ENCODE peak calls at places on chromosomes 3 and 15, in five cellular contexts. B is right lobe of liver, G is left ventricle myocardium inferior, R is brain microvascular endothelial cell, F is heart left ventricle. E is an unnamed sample.
A peak's percentile ranks its signal among the peaks of the same experiment; 100 is the strongest.

GRCh38 chr3:189630667-189631372 is 369 bp upstream of the TP63 start:
- DNase-seq in B (no peak), G (no peak), R (peak; percentile 14), F (no peak), E (no peak)

GRCh38 chr3:33128706-33129105 is 14.9 kb downstream of the CRTAP start:
- DNase-seq in B (no peak), G (no peak), R (no peak), F (no peak), E (no peak)

GRCh38 chr15:58221591-58222241 is 83.5 kb downstream of the AQP9 start:
- DNase-seq in B (no peak), G (no peak), R (peak; percentile 25), F (peak; percentile 16), E (no peak)

GRCh38 chr15:57060799-57061198 is 142.4 kb downstream of the TCF12 start:
- DNase-seq in B (no peak), G (no peak), R (peak; percentile 88), F (no peak), E (no peak)

GRCh38 chr15:95304116-95304873 is 1026.2 kb upstream of the NR2F2 start:
- DNase-seq in B (no peak), G (no peak), R (no peak), F (peak; percentile 48), E (no peak)

GRCh38 chr3:16064660-16065414 is 109.6 kb upstream of the GALNT15 start:
- DNase-seq in B (no peak), G (peak; percentile 83), R (peak; percentile 89), F (peak; percentile 62), E (no peak)

GRCh38 chr15:29518442-29518841 is 248.8 kb upstream of the NSMCE3 start:
- DNase-seq in B (no peak), G (peak; percentile 19), R (no peak), F (peak; percentile 29), E (no peak)

GRCh38 chr3:37907906-37908305 is 46.2 kb downstream of the CTDSPL start:
- DNase-seq in B (no peak), G (no peak), R (no peak), F (no peak), E (no peak)

GRCh38 chr15:62658498-62658897 is 384.0 kb upstream of the TPM1 start:
- DNase-seq in B (no peak), G (no peak), R (peak; percentile 12), F (no peak), E (no peak)

GRCh38 chr3:71585891-71586809 is 2.6 kb upstream of the FOXP1 start:
- DNase-seq in B (no peak), G (no peak), R (no peak), F (no peak), E (no peak)

GRCh38 chr15:38455096-38455495 is 1.2 kb downstream of the FAM98B start:
- DNase-seq in B (no peak), G (no peak), R (no peak), F (no peak), E (no peak)

GRCh38 chr15:51861557-51862350 is 32.3 kb downstream of the TMOD3 start:
- DNase-seq in B (no peak), G (no peak), R (no peak), F (no peak), E (no peak)

GRCh38 chr15:34342737-34343575 is at the start of the genes NOP10 and NUTM1:
- DNase-seq in B (peak; percentile 93), G (peak; percentile 87), R (peak; percentile 90), F (peak; percentile 91), E (peak; percentile 94)

DNA sequence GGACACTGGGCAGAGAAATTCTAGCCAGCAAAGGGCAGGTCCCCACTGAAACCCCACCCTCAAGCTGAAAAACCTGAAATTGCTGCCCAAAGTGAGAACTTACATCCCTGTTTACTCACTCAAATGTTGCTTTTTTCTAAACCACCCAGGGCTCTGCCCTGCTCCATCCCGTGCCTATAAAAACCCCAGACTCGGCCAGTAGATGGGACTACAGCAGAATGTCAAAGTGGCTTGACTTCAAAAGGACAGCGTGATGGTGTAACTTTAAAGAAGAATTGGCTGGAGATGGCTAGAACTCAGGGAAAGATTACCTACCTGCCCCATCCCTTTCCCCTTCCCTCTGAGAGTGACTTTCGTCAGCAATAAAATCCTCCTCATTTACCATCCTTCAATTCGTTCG is 246.9 kb downstream of the PYDC2 start:
- DNase-seq in B (no peak), G (no peak), R (no peak), F (no peak), E (no peak)
- H3K27me3 ChIP-seq in B (no peaks in the 10 kb centered on the region), G (no peaks in the 10 kb centered on the region), R (no peaks in the 10 kb centered on the region), F (no peaks in the 10 kb centered on the region), E (no peaks in the 10 kb centered on the region)

GRCh38 chr3:120450261-120450913 is 405 bp downstream of the FSTL1 start:
- DNase-seq in B (peak; percentile 51), G (peak; percentile 41), R (no peak), F (peak; percentile 52), E (no peak)

GRCh38 chr3:120448707-120449650 is 1.8 kb downstream of the FSTL1 start:
- DNase-seq in B (no peak), G (no peak), R (peak; percentile 54), F (no peak), E (peak; percentile 61)

GRCh38 chr3:120449701-120450216 is 1.0 kb downstream of the FSTL1 start:
- DNase-seq in B (no peak), G (no peak), R (no peak), F (no peak), E (no peak)

GRCh38 chr3:120445654-120446053 is 5.1 kb downstream of the FSTL1 start:
- DNase-seq in B (no peak), G (no peak), R (no peak), F (no peak), E (no peak)

GRCh38 chr3:120446891-120447668 is 3.7 kb downstream of the FSTL1 start:
- DNase-seq in B (no peak), G (no peak), R (no peak), F (no peak), E (no peak)
- H3K4me3 ChIP-seq in B (no peak overlapping the region), G (peak overlapping the region; percentile 86), R (no peak overlapping the region), F (no peak overlapping the region), E (no peak overlapping the region)

GRCh38 chr3:178005961-178006360 is 530.3 kb upstream of the KCNMB2 start:
- DNase-seq in B (no peak), G (no peak), R (no peak), F (no peak), E (no peak)
- H3K27me3 ChIP-seq in B (no peaks in the 10 kb centered on the region), G (no peaks in the 10 kb centered on the region), R (no peaks in the 10 kb centered on the region), F (no peaks in the 10 kb centered on the region), E (no peaks in the 10 kb centered on the region)

GRCh38 chr15:41331281-41331680 is 1.1 kb downstream of the OIP5 start:
- DNase-seq in B (no peak), G (no peak), R (no peak), F (no peak), E (no peak)
- H3K4me3 ChIP-seq in B (no peak overlapping the region), G (peak overlapping the region; percentile 84), R (no peak overlapping the region), F (no peak overlapping the region), E (peak overlapping the region; percentile 82)

GRCh38 chr15:69747193-69747592 is 294.6 kb downstream of the RPLP1 start:
- DNase-seq in B (no peak), G (no peak), R (no peak), F (no peak), E (no peak)
- H3K27me3 ChIP-seq in B (no peaks in the 10 kb centered on the region), G (peaks cover 85% of the 10 kb centered on the region), R (no peaks in the 10 kb centered on the region), F (no peaks in the 10 kb centered on the region), E (peaks cover 4% of the 10 kb centered on the region)

GRCh38 chr3:45599984-45600650 is 5.6 kb downstream of the LIMD1 start:
- DNase-seq in B (no peak), G (no peak), R (no peak), F (no peak), E (no peak)
- H3K4me3 ChIP-seq in B (no peak overlapping the region), G (peak overlapping the region; percentile 85), R (no peak overlapping the region), F (no peak overlapping the region), E (no peak overlapping the region)

GRCh38 chr3:14601692-14602005 is 49.9 kb upstream of the CCDC174 start:
- DNase-seq in B (no peak), G (no peak), R (no peak), F (no peak), E (no peak)

GRCh38 chr3:14602804-14603644 is 48.5 kb upstream of the CCDC174 start:
- DNase-seq in B (no peak), G (no peak), R (no peak), F (no peak), E (no peak)

GRCh38 chr3:14600856-14601610 is 50.5 kb upstream of the CCDC174 start:
- DNase-seq in B (no peak), G (no peak), R (no peak), F (no peak), E (no peak)

GRCh38 chr3:14600075-14600474 is 51.5 kb upstream of the CCDC174 start:
- DNase-seq in B (no peak), G (no peak), R (no peak), F (no peak), E (no peak)

GRCh38 chr3:14602006-14602803 is 49.4 kb upstream of the CCDC174 start:
- DNase-seq in B (no peak), G (no peak), R (no peak), F (no peak), E (no peak)
- H3K27me3 ChIP-seq in B (no peaks in the 10 kb centered on the region), G (peaks cover 86% of the 10 kb centered on the region), R (peaks cover 43% of the 10 kb centered on the region), F (peaks cover 16% of the 10 kb centered on the region), E (peaks cover 29% of the 10 kb centered on the region)

GRCh38 chr3:195542261-195542660 is 864 bp downstream of the PPP1R2 start:
- DNase-seq in B (no peak), G (no peak), R (no peak), F (no peak), E (no peak)

GRCh38 chr3:195540526-195540925 is 2.6 kb downstream of the PPP1R2 start:
- DNase-seq in B (no peak), G (no peak), R (no peak), F (no peak), E (no peak)

GRCh38 chr3:195537995-195538394 is 5.1 kb downstream of the PPP1R2 start:
- DNase-seq in B (no peak), G (no peak), R (no peak), F (no peak), E (no peak)

GRCh38 chr3:195539479-195539878 is 3.6 kb downstream of the PPP1R2 start:
- DNase-seq in B (no peak), G (no peak), R (no peak), F (no peak), E (no peak)

GRCh38 chr3:195540031-195540430 is 3.1 kb downstream of the PPP1R2 start:
- DNase-seq in B (no peak), G (no peak), R (no peak), F (no peak), E (no peak)
- H3K4me3 ChIP-seq in B (no peak overlapping the region), G (peak overlapping the region; percentile 86), R (no peak overlapping the region), F (no peak overlapping the region), E (no peak overlapping the region)

GRCh38 chr15:100895721-100896120 is 16.1 kb downstream of the ALDH1A3 start:
- DNase-seq in B (peak; percentile 36), G (no peak), R (no peak), F (no peak), E (no peak)

GRCh38 chr15:100893261-100893963 is 13.8 kb downstream of the ALDH1A3 start:
- DNase-seq in B (peak; percentile 14), G (no peak), R (no peak), F (no peak), E (peak; percentile 47)

GRCh38 chr15:100892013-100892355 is 12.4 kb downstream of the ALDH1A3 start:
- DNase-seq in B (no peak), G (no peak), R (no peak), F (no peak), E (peak; percentile 39)

GRCh38 chr15:100891316-100892012 is 11.8 kb downstream of the ALDH1A3 start:
- DNase-seq in B (peak; percentile 39), G (no peak), R (peak; percentile 11), F (no peak), E (peak; percentile 67)

DNA sequence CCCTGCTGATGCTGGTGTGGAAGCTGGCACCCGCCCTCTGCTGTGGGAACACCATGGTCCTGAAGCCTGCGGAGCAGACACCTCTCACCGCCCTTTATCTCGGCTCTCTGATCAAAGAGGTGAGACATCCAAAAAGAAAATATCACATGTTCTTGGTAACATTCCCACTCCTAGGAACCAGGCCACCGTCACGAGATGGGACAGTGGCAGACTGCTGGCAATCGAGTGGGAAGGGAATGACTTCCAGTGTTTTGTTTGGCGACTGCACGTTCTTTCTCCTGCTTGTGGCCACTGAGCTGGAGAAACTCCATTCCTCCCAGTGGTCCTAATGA is 14.3 kb downstream of the ALDH1A3 start:
- DNase-seq in B (peak; percentile 15), G (no peak), R (no peak), F (no peak), E (peak; percentile 53)
- H3K27me3 ChIP-seq in B (no peaks in the 10 kb centered on the region), G (peaks cover 75% of the 10 kb centered on the region), R (no peaks in the 10 kb centered on the region), F (no peaks in the 10 kb centered on the region), E (no peaks in the 10 kb centered on the region)